ENCODE peak calls at places on chromosomes 1 and 21, in ten cellular contexts. D is uterus, Z is fibroblast of lung, P is tibial artery, I is AG09319, X is retinal pigment epithelial cell, F is HL-60, H is choroid plexus epithelial cell, M is fibroblast of the aortic adventitia, Q is GM20000. L is an unnamed sample.

GRCh38 chr1:159000627-159001026 is 9.1 kb upstream of the IFI16 start:
- DNase-seq in D (peak), Z (peak), P (peak), I (peak), X (peak), F (no peak), H (peak), M (peak), Q (no peak), L (peak)

GRCh38 chr1:235648954-235649721 is 446 bp downstream of the GNG4 start:
- DNase-seq in D (peak), Z (peak), P (peak), I (peak), X (no peak), F (peak), H (peak), M (peak), Q (peak), L (peak)

GRCh38 chr1:13556224-13556764 is 27.3 kb upstream of the PDPN start:
- DNase-seq in D (no peak), Z (no peak), P (no peak), I (no peak), X (no peak), F (no peak), H (no peak), M (no peak), Q (no peak), L (no peak)

GRCh38 chr21:38261851-38262250 is 5.1 kb downstream of the KCNJ15 start:
- DNase-seq in D (no peak), Z (peak), P (no peak), I (no peak), X (no peak), F (no peak), H (peak), M (peak), Q (no peak), L (peak)

GRCh38 chr1:69120828-69121227 is 446.9 kb upstream of the LRRC7 start:
- DNase-seq in D (no peak), Z (no peak), P (no peak), I (no peak), X (no peak), F (no peak), H (no peak), M (no peak), Q (no peak), L (no peak)

GRCh38 chr1:15322648-15323350 is 75.8 kb downstream of the FHAD1 start:
- DNase-seq in D (no peak), Z (no peak), P (no peak), I (no peak), X (no peak), F (no peak), H (no peak), M (no peak), Q (no peak), L (peak)

GRCh38 chr1:108829498-108829916 is 27.4 kb downstream of the AKNAD1 start:
- DNase-seq in D (no peak), Z (peak), P (no peak), I (no peak), X (peak), F (no peak), H (no peak), M (no peak), Q (no peak), L (peak)

GRCh38 chr21:35256468-35256988 is 207.4 kb upstream of the RUNX1 start:
- DNase-seq in D (peak), Z (peak), P (peak), I (peak), X (peak), F (no peak), H (peak), M (peak), Q (no peak), L (peak)

GRCh38 chr1:84363019-84363418 is 35.3 kb upstream of the DNASE2B start:
- DNase-seq in D (no peak), Z (no peak), P (no peak), I (no peak), X (no peak), F (no peak), H (no peak), M (no peak), Q (no peak), L (no peak)

GRCh38 chr1:26281971-26282693 is 2.2 kb downstream of the SH3BGRL3 start:
- DNase-seq in D (no peak), Z (peak), P (no peak), I (no peak), X (no peak), F (peak), H (no peak), M (peak), Q (no peak), L (no peak)

GRCh38 chr1:98653186-98653585 is 8.3 kb upstream of the SNX7 start:
- DNase-seq in D (no peak), Z (peak), P (no peak), I (no peak), X (no peak), F (no peak), H (peak), M (no peak), Q (no peak), L (peak)

GRCh38 chr1:192730206-192730605 is 78.6 kb upstream of the RGS2 start:
- DNase-seq in D (no peak), Z (peak), P (no peak), I (no peak), X (no peak), F (no peak), H (peak), M (peak), Q (no peak), L (no peak)

GRCh38 chr21:26846036-26846931 is 1.1 kb upstream of the ADAMTS1 start:
- DNase-seq in D (peak), Z (peak), P (peak), I (no peak), X (no peak), F (no peak), H (peak), M (peak), Q (no peak), L (peak)

GRCh38 chr1:59703226-59703917 is 111.4 kb upstream of the HOOK1 start:
- DNase-seq in D (peak), Z (peak), P (no peak), I (peak), X (no peak), F (no peak), H (peak), M (peak), Q (no peak), L (peak)

GRCh38 chr1:186094170-186094569 is 280.9 kb downstream of the TPR start:
- DNase-seq in D (no peak), Z (peak), P (no peak), I (no peak), X (peak), F (no peak), H (peak), M (peak), Q (no peak), L (no peak)

GRCh38 chr1:151012684-151013471 is 4.6 kb downstream of the PRUNE1 start:
- DNase-seq in D (no peak), Z (no peak), P (no peak), I (no peak), X (no peak), F (no peak), H (peak), M (no peak), Q (no peak), L (no peak)

GRCh38 chr1:225879521-225880209 is 2.5 kb downstream of the TMEM63A start:
- DNase-seq in D (no peak), Z (no peak), P (no peak), I (no peak), X (no peak), F (peak), H (no peak), M (no peak), Q (no peak), L (no peak)

GRCh38 chr21:22711636-22712035 is 1713.4 kb downstream of the NCAM2 start:
- DNase-seq in D (no peak), Z (no peak), P (no peak), I (no peak), X (no peak), F (no peak), H (peak), M (no peak), Q (no peak), L (peak)

GRCh38 chr1:223683586-223684487 is 18.3 kb upstream of the CAPN8 start:
- DNase-seq in D (no peak), Z (peak), P (no peak), I (no peak), X (no peak), F (peak), H (peak), M (peak), Q (peak), L (peak)

GRCh38 chr1:203174324-203174985 is 1.2 kb downstream of the MYBPH start:
- DNase-seq in D (no peak), Z (no peak), P (no peak), I (no peak), X (no peak), F (no peak), H (no peak), M (no peak), Q (no peak), L (no peak)

GRCh38 chr1:145977486-145978476 is 13.3 kb downstream of the POLR3GL start:
- DNase-seq in D (peak), Z (peak), P (peak), I (no peak), X (no peak), F (peak), H (peak), M (peak), Q (peak), L (peak)

GRCh38 chr1:52506920-52507546 is 45.9 kb downstream of the TUT4 start:
- DNase-seq in D (no peak), Z (no peak), P (no peak), I (no peak), X (no peak), F (no peak), H (no peak), M (no peak), Q (no peak), L (no peak)

GRCh38 chr1:244869950-244870349 is 5.6 kb upstream of the HNRNPU start:
- DNase-seq in D (no peak), Z (no peak), P (no peak), I (no peak), X (no peak), F (no peak), H (no peak), M (no peak), Q (no peak), L (no peak)

GRCh38 chr1:180643693-180644092 is 11.9 kb downstream of the XPR1 start:
- DNase-seq in D (no peak), Z (peak), P (no peak), I (no peak), X (peak), F (no peak), H (peak), M (peak), Q (no peak), L (peak)

GRCh38 chr21:34715518-34715917 is 46.7 kb downstream of the CLIC6 start:
- DNase-seq in D (no peak), Z (no peak), P (no peak), I (no peak), X (no peak), F (no peak), H (no peak), M (no peak), Q (peak), L (no peak)

GRCh38 chr1:202272446-202272845 is 69.3 kb downstream of the UBE2T start:
- DNase-seq in D (no peak), Z (no peak), P (no peak), I (no peak), X (no peak), F (no peak), H (no peak), M (no peak), Q (no peak), L (no peak)

GRCh38 chr1:156104861-156105546 is 9.5 kb upstream of the LMNA start:
- DNase-seq in D (no peak), Z (peak), P (no peak), I (no peak), X (no peak), F (no peak), H (peak), M (peak), Q (no peak), L (no peak)

GRCh38 chr21:42695324-42696025 is 42.1 kb downstream of the PDE9A start:
- DNase-seq in D (peak), Z (peak), P (peak), I (no peak), X (peak), F (no peak), H (peak), M (peak), Q (no peak), L (peak)

GRCh38 chr1:20903452-20903851 is 116.3 kb upstream of the HP1BP3 start:
- DNase-seq in D (no peak), Z (no peak), P (no peak), I (no peak), X (no peak), F (no peak), H (peak), M (no peak), Q (no peak), L (no peak)

GRCh38 chr1:217982711-217983405 is 302.2 kb upstream of the RRP15 start:
- DNase-seq in D (no peak), Z (no peak), P (no peak), I (no peak), X (peak), F (no peak), H (no peak), M (no peak), Q (no peak), L (no peak)

GRCh38 chr1:55143686-55144085 is 71.5 kb downstream of the USP24 start:
- DNase-seq in D (no peak), Z (no peak), P (no peak), I (no peak), X (no peak), F (no peak), H (no peak), M (no peak), Q (no peak), L (no peak)
- TF ChIP-seq CTCF in D (no peak), Z (no peak), P (no peak), I (no peak), X (no peak), F (no peak), H (peak), M (no peak), Q (no peak), L (no peak)

GRCh38 chr1:169697769-169698168 is 13.7 kb downstream of the SELL start:
- DNase-seq in D (no peak), Z (no peak), P (no peak), I (no peak), X (no peak), F (peak), H (no peak), M (no peak), Q (no peak), L (no peak)

GRCh38 chr1:169690489-169690888 is 20.9 kb downstream of the SELL start:
- DNase-seq in D (no peak), Z (no peak), P (no peak), I (no peak), X (no peak), F (no peak), H (no peak), M (no peak), Q (no peak), L (no peak)

GRCh38 chr1:169696273-169697100 is 14.9 kb downstream of the SELL start:
- DNase-seq in D (no peak), Z (no peak), P (no peak), I (no peak), X (no peak), F (peak), H (no peak), M (no peak), Q (no peak), L (no peak)

GRCh38 chr1:169692766-169693460 is 18.5 kb downstream of the SELL start:
- DNase-seq in D (no peak), Z (no peak), P (no peak), I (no peak), X (no peak), F (no peak), H (no peak), M (no peak), Q (no peak), L (no peak)

GRCh38 chr1:169694304-169694703 is 17.1 kb downstream of the SELL start:
- DNase-seq in D (no peak), Z (no peak), P (no peak), I (no peak), X (no peak), F (no peak), H (no peak), M (no peak), Q (no peak), L (no peak)
- TF ChIP-seq CTCF in D (no peak), Z (no peak), P (no peak), I (no peak), X (no peak), F (no peak), H (no peak), M (no peak), Q (no peak), L (no peak)

DNA sequence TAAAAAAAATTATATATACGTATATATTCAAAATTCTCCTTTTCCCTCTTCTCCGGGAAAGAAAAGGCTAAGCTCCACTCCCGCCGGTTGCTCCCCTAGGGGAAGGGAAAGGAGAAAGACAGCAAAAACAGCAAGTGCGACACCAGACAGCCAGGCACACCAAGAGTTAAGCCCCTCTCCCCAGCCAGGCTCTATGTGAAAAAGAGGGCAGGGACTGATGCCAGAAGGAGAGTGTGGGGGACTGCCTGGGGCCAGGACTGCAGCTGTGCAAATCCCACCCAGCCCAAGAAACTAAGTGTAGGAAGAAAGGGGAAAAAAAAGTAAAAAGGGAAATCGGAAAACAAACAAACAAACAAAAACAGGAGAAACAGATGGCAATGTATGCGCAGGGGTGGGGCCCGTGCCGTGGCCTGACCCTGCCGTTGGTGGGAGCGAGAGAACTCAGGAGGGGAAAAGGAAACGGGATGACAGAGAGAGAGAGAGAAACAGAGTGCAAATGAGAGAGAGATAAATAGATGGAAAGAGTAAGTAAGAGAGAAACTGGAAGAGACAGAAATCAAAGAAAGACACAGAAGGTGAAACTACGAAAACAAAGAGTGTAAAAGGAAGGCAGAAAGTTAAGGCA is 27.6 kb upstream of the FMO1 start:
- DNase-seq in D (no peak), Z (peak), P (no peak), I (no peak), X (no peak), F (no peak), H (peak), M (peak), Q (no peak), L (no peak)
- TF ChIP-seq CTCF in D (no peak), Z (no peak), P (no peak), I (no peak), X (peak), F (no peak), H (peak), M (no peak), Q (no peak), L (no peak)

DNA sequence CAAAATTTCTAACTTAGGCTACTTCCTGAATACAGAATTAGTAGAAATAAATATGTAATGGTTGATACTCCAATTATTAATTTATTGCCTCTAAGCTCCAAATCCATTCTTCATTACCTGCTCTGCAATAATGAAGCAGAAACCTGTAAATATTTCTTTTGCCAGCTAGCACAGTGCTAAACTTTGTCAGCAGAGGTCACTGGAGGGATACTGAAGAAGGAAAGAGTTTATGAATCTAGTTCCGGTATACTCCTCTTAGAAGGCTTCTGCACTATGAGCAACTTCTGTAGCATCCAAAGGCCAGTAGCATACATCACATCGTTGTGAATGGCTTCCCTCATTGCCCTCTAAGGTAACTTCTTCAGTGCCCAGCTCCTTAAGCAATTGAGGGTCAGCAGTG is 81.0 kb upstream of the LHX8 start:
- DNase-seq in D (no peak), Z (no peak), P (no peak), I (peak), X (no peak), F (no peak), H (no peak), M (no peak), Q (no peak), L (peak)
- TF ChIP-seq CTCF in D (no peak), Z (no peak), P (no peak), I (peak), X (no peak), F (no peak), H (no peak), M (no peak), Q (no peak), L (peak)

GRCh38 chr1:8439015-8439702 is 121.2 kb downstream of the SLC45A1 start:
- DNase-seq in D (peak), Z (peak), P (peak), I (peak), X (peak), F (peak), H (peak), M (peak), Q (peak), L (peak)
- TF ChIP-seq CTCF in D (no peak), Z (no peak), P (no peak), I (no peak), X (peak), F (no peak), H (peak), M (no peak), Q (no peak), L (no peak)

GRCh38 chr21:41589131-41589530 is 81.2 kb upstream of the TMPRSS2 start:
- DNase-seq in D (no peak), Z (no peak), P (no peak), I (no peak), X (no peak), F (no peak), H (no peak), M (no peak), Q (no peak), L (no peak)
- TF ChIP-seq CTCF in D (no peak), Z (no peak), P (no peak), I (peak), X (peak), F (no peak), H (peak), M (no peak), Q (no peak), L (no peak)

DNA sequence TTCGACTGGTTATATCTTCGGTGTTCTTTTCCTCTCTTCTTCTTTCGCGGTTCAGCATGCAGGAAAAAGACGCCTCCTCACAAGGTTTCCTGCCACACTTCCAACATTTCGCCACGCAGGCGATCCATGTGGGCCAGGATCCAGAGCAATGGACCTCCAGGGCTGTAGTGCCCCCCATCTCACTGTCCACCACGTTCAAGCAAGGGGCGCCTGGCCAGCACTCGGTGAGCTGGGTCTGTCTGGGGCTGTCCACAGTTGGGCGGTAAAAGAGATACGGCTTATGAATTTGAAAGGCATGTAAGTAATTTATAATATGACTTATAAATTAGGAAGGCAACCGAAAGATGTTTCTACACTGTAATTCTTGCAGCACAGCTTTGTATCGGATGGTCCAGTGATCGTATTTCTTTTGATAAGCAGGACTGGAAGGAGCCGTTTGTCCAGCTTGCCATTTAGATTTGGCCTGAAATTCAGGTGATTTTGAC is 334 bp downstream of the CTH start:
- DNase-seq in D (no peak), Z (no peak), P (no peak), I (no peak), X (peak), F (no peak), H (peak), M (peak), Q (peak), L (no peak)
- TF ChIP-seq CTCF in D (no peak), Z (no peak), P (no peak), I (no peak), X (no peak), F (no peak), H (no peak), M (no peak), Q (no peak), L (no peak)

DNA sequence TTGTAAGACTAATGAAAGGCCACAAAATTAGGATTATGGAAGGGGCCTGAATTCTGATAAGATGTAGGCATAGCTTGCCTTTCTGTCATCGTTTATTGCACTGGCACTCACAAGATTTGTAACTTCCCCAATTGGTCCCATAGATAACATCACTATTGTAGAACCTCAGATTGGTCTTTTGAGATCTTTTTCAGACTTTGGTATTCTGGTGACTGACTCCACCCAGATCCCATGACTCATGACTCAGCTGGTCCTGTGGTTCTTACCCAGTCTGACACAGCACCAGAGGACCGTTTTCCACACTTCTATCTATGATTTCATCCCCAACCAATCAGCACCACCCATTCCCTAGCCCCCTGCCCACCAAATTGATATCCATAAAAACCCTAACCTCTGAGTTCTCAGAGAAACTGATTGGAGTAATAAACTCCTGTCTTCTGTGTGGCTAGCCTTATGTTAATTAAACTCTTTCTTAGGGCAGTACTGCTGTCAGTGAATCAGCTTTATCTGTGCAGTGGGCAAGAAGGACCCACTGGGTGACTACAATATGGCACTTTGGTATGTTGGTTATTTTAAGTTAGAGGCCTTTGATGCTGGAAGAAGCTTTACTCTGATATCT is 13.8 kb upstream of the LAMTOR5 start:
- DNase-seq in D (no peak), Z (peak), P (peak), I (no peak), X (peak), F (peak), H (peak), M (peak), Q (no peak), L (peak)
- TF ChIP-seq CTCF in D (no peak), Z (no peak), P (no peak), I (no peak), X (no peak), F (no peak), H (no peak), M (no peak), Q (no peak), L (no peak)